ENCODE peak calls at places on chromosomes 11 and 22, in four cellular contexts. E is right atrium auricular region, S is GM06990, H is colonic mucosa. M is an unnamed sample.
A peak's percentile ranks its signal among the peaks of the same experiment; 100 is the strongest.

GRCh38 chr11:2092956-2093412 is 46.2 kb downstream of the IGF2 start:
- DNase-seq in E (no peak), S (no peak), H (peak; percentile 75), M (peak; percentile 73)

GRCh38 chr11:128840783-128841182 is 26.3 kb downstream of the KCNJ1 start:
- DNase-seq in E (no peak), S (no peak), H (no peak), M (no peak)

GRCh38 chr11:76564400-76564799 is 106.1 kb downstream of the LRRC32 start:
- DNase-seq in E (no peak), S (no peak), H (no peak), M (peak; percentile 30)

GRCh38 chr11:103789957-103790356 is 246.5 kb upstream of the DDI1 start:
- DNase-seq in E (no peak), S (no peak), H (no peak), M (no peak)

GRCh38 chr11:4134844-4135243 is 40.2 kb downstream of the RRM1 start:
- DNase-seq in E (no peak), S (no peak), H (no peak), M (no peak)

GRCh38 chr11:77095551-77096490 is 6.8 kb upstream of the OMP start:
- DNase-seq in E (no peak), S (no peak), H (peak; percentile 91), M (peak; percentile 93)

GRCh38 chr11:1781593-1781975 is 17.9 kb upstream of the CTSD start:
- DNase-seq in E (no peak), S (no peak), H (no peak), M (no peak)

GRCh38 chr11:23226331-23226909 is 366.1 kb upstream of the CCDC179 start:
- DNase-seq in E (no peak), S (no peak), H (no peak), M (no peak)

DNA sequence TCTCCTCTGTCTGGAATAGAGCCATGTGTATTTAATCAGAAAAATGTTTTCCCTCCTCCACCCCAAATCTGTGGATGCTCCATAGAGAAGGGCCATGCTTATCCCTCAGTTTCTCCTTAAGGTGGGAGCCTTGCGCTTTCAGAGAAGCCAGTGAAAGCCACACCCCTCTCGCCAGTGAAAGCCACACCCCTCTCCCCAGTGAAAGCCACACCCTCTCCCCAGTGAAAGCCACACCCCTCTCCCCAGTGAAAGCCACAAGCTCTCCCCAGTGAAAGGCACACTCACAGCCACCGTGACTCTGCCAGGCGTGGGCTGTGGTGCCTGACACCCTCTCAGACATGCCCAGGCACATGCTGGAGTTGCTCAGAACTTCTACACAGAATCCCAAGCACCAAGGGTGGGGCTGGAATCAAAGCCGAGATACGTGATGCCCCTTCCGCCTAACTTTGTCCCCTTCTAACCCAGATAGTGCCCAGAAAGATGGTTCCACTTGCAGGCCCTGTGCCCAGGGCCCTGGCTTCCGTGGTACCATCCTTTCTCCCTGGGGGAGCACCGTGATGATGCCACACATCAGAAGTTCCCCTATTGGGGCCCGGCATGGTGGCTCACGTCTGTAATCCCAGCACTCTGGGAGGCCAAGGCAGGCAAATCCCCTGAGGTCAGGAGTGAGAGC is 16.5 kb upstream of the PRR5 start:
- DNase-seq in E (no peak), S (peak; percentile 72), H (peak; percentile 85), M (peak; percentile 76)
- H3K36me3 ChIP-seq in E (no peaks in the 10 kb centered on the region), S (no peaks in the 10 kb centered on the region), H (no peaks in the 10 kb centered on the region), M (no peaks in the 10 kb centered on the region)

GRCh38 chr11:122104381-122104780 is 11.6 kb downstream of the BLID start:
- DNase-seq in E (no peak), S (no peak), H (no peak), M (no peak)

GRCh38 chr11:122102426-122102825 is 13.6 kb downstream of the BLID start:
- DNase-seq in E (no peak), S (no peak), H (no peak), M (no peak)

GRCh38 chr11:122105009-122105828 is 10.8 kb downstream of the BLID start:
- DNase-seq in E (no peak), S (no peak), H (no peak), M (no peak)

GRCh38 chr11:122101625-122102291 is 14.3 kb downstream of the BLID start:
- DNase-seq in E (peak; percentile 85), S (no peak), H (peak; percentile 28), M (peak; percentile 31)

DNA sequence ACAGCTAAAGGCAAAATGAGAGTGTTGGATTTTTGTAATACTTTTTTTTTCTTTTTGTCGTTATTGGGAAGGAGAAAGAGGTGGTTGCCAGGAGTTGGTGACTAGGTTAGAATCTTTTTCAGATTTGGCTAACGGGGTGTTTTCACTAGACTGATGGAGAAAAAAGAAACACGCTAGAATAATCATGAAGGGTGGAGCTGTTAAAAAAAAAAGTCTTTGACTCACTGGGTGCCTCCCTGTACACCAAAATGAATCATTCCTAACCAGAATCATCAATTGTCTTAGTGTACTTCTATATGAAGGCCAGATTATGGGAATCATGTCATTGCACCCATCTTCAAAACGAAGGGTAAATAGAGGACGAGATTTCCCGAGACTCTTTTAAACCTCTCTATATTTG is 12.6 kb downstream of the BLID start:
- DNase-seq in E (no peak), S (no peak), H (no peak), M (no peak)
- H3K36me3 ChIP-seq in E (no peaks in the 10 kb centered on the region), S (no peaks in the 10 kb centered on the region), H (no peaks in the 10 kb centered on the region), M (no peaks in the 10 kb centered on the region)

GRCh38 chr11:66497206-66497605 is 13.2 kb upstream of the BBS1 start:
- DNase-seq in E (no peak), S (no peak), H (no peak), M (no peak)
- H3K36me3 ChIP-seq in E (peaks cover 6% of the 10 kb centered on the region), S (peaks cover 30% of the 10 kb centered on the region), H (no peaks in the 10 kb centered on the region), M (no peaks in the 10 kb centered on the region)

GRCh38 chr11:59644528-59644927 is 24.3 kb downstream of the PATL1 start:
- DNase-seq in E (no peak), S (no peak), H (no peak), M (no peak)

GRCh38 chr11:59641156-59641555 is 25.6 kb upstream of the OSBP start:
- DNase-seq in E (no peak), S (no peak), H (no peak), M (no peak)

GRCh38 chr11:59647245-59647965 is 21.4 kb downstream of the PATL1 start:
- DNase-seq in E (no peak), S (no peak), H (no peak), M (no peak)

DNA sequence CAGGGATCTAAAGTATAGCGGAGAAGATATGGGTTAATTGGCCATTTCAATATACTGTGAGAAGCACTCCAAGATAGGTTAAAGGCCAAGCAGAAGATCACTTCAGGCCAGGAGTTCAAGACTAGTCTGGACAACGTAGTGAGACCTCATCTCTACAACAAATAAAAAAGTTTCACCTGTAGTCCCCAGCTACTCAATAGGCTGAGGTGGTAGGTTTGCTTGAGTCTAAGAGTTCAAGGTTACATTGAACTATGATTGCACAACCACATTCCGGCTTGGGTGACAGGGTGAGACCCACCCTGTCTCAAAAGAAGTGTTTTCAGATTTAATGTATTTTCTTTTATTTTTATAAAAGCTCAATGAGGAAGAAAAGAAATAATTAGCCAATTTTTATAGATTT is 25.4 kb downstream of the PATL1 start:
- DNase-seq in E (no peak), S (no peak), H (no peak), M (no peak)
- H3K36me3 ChIP-seq in E (peaks cover 90% of the 10 kb centered on the region), S (peaks cover 12% of the 10 kb centered on the region), H (peaks cover 13% of the 10 kb centered on the region), M (peaks cover 21% of the 10 kb centered on the region)

DNA sequence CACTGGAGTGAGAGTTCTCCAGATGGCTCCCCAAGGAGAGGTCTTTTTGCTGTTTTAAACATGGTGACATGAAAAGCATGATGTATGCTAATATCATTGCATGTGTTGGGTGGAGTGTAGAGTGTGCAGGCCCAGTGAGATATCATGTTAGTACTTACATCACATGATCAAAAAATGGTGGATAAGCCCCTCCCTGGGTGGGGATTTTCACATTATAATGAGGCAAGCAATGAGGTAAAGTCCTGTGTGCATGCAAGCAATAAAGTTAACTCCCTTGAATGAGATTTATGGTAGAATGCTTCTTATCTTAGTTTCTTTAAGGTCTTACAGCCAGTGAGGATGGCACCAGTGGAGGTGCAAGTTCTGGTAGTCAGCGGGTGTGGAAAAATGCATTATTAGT is 8.5 kb downstream of the FAM111B start:
- DNase-seq in E (no peak), S (no peak), H (no peak), M (peak; percentile 17)
- H3K36me3 ChIP-seq in E (no peaks in the 10 kb centered on the region), S (peaks cover 8% of the 10 kb centered on the region), H (no peaks in the 10 kb centered on the region), M (no peaks in the 10 kb centered on the region)

GRCh38 chr11:494761-495536 is 12.1 kb downstream of the RNH1 start:
- DNase-seq in E (no peak), S (no peak), H (no peak), M (no peak)

GRCh38 chr11:490186-490929 is 16.7 kb downstream of the RNH1 start:
- DNase-seq in E (no peak), S (no peak), H (no peak), M (no peak)

GRCh38 chr11:490930-491260 is 16.1 kb downstream of the RNH1 start:
- DNase-seq in E (no peak), S (no peak), H (no peak), M (peak; percentile 45)

GRCh38 chr11:491358-491757 is 15.7 kb downstream of the RNH1 start:
- DNase-seq in E (no peak), S (no peak), H (no peak), M (no peak)

GRCh38 chr11:492416-493226 is 14.4 kb downstream of the RNH1 start:
- DNase-seq in E (no peak), S (no peak), H (no peak), M (no peak)
- H3K36me3 ChIP-seq in E (peaks cover 63% of the 10 kb centered on the region), S (peaks cover 24% of the 10 kb centered on the region), H (peaks cover 11% of the 10 kb centered on the region), M (peaks cover 3% of the 10 kb centered on the region)

GRCh38 chr22:29338398-29338797 is 22.9 kb upstream of the RASL10A start:
- DNase-seq in E (no peak), S (no peak), H (no peak), M (no peak)
- H3K36me3 ChIP-seq in E (peaks cover 73% of the 10 kb centered on the region), S (peaks cover 69% of the 10 kb centered on the region), H (peaks cover 23% of the 10 kb centered on the region), M (peaks cover 4% of the 10 kb centered on the region)

GRCh38 chr11:48087422-48087821 is 107.1 kb downstream of the PTPRJ start:
- DNase-seq in E (no peak), S (no peak), H (no peak), M (no peak)
- H3K36me3 ChIP-seq in E (no peaks in the 10 kb centered on the region), S (no peaks in the 10 kb centered on the region), H (no peaks in the 10 kb centered on the region), M (no peaks in the 10 kb centered on the region)

DNA sequence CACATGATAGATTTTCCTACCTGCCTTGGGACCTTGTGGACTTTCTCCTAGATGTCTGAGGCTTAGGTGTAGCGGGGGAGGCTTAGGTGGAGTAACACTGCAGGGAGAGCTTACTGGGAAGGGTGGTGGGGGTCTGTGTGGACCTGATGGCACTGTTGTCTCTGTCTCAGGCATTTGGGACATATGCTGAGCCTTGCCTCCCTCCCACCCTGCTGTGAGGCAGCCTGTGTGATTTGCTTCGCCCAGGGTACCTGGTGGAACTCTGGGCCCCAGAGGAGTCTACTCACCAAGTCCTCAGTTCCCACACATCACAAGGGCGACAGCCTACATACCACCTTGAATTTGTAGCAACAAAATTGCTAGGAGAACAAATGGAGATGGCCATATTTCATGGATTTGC is 80.7 kb downstream of the CEP164 start:
- DNase-seq in E (no peak), S (no peak), H (no peak), M (no peak)
- H3K36me3 ChIP-seq in E (peaks cover 28% of the 10 kb centered on the region), S (peaks cover 20% of the 10 kb centered on the region), H (peaks cover 5% of the 10 kb centered on the region), M (no peaks in the 10 kb centered on the region)

M was measured in mucosa of descending colon.